ENCODE peak calls at places on chromosomes 2 and 18, in seven cellular contexts. J is CD8-positive, alpha-beta T cell; V is Right ventricle myocardium superior; A is GM04504; N is SHP77; B is GM20000; O is dermis microvascular lymphatic vessel endothelial cell. E is an unnamed sample.

GRCh38 chr18:24022141-24022540 is 7.6 kb downstream of the TTC39C start:
- DNase-seq in A (no peak), V (no peak), O (no peak), J (no peak), N (no peak), B (no peak), E (no peak)

GRCh38 chr2:46780801-46781445 is 134.7 kb downstream of the MCFD2 start:
- DNase-seq in A (peak), O (peak), N (no peak), B (no peak), V (peak), J (no peak), E (no peak)

GRCh38 chr2:19973471-19973870 is 16.4 kb downstream of the WDR35 start:
- DNase-seq in N (no peak), V (no peak), A (no peak), O (no peak), J (no peak), B (no peak), E (no peak)

GRCh38 chr2:46416739-46417403 is 62.5 kb upstream of the TMEM247 start:
- DNase-seq in A (no peak), N (no peak), O (no peak), J (no peak), B (no peak), V (no peak), E (no peak)

GRCh38 chr2:101781326-101781725 is 83.8 kb downstream of the MAP4K4 start:
- DNase-seq in J (no peak), A (no peak), V (no peak), O (no peak), N (no peak), B (no peak), E (no peak)

GRCh38 chr18:37986665-37987064 is 421.1 kb upstream of the CELF4 start:
- DNase-seq in A (no peak), V (no peak), B (no peak), O (no peak), J (no peak), N (no peak), E (no peak)

GRCh38 chr2:170816499-170817246 is at the start of gene GAD1:
- DNase-seq in J (peak), V (no peak), O (peak), A (no peak), N (peak), B (peak), E (peak)

GRCh38 chr2:166417669-166418068 is 41.9 kb upstream of the SCN9A start:
- DNase-seq in V (no peak), B (no peak), A (no peak), J (no peak), N (peak), O (peak), E (no peak)

GRCh38 chr2:29063646-29064372 is 10.5 kb downstream of the PCARE start:
- DNase-seq in O (no peak), V (no peak), J (no peak), B (no peak), N (no peak), A (peak), E (no peak)

GRCh38 chr18:46481048-46481846 is 175.8 kb downstream of the LOXHD1 start:
- DNase-seq in A (peak), B (peak), O (peak), J (peak), N (peak), V (no peak), E (peak)

GRCh38 chr18:76450452-76450851 is 44.6 kb downstream of the ZNF516 start:
- DNase-seq in V (no peak), A (no peak), J (peak), B (no peak), O (peak), N (no peak), E (no peak)

GRCh38 chr18:45828917-45829811 is 3.7 kb downstream of the SIGLEC15 start:
- DNase-seq in O (no peak), N (no peak), A (no peak), V (no peak), B (no peak), J (no peak), E (no peak)

E was measured in NCI-H1930.